ENCODE peak calls at places on chromosomes 11 and 22, in five cellular contexts. R is ovary, E is A549, N is Peyer's patch, L is spleen. U is an unnamed sample.

GRCh38 chr11:127804775-127805446 is 782.4 kb downstream of the ETS1 start:
- DNase-seq in R (no peak), E (no peak), N (no peak), L (no peak), U (no peak)

GRCh38 chr22:27690596-27690995 is 111.0 kb downstream of the MN1 start:
- DNase-seq in R (no peak), E (no peak), N (no peak), L (no peak), U (no peak)

GRCh38 chr22:18091916-18092526 is 14.2 kb downstream of the PEX26 start:
- DNase-seq in R (peak), E (peak), N (peak), L (no peak), U (peak)

GRCh38 chr22:39173787-39174497 is 21.5 kb upstream of the CBX7 start:
- DNase-seq in R (no peak), E (no peak), N (peak), L (peak), U (no peak)

GRCh38 chr11:7143908-7144307 is 55.1 kb downstream of the RBMXL2 start:
- DNase-seq in R (no peak), E (no peak), N (no peak), L (no peak), U (no peak)

GRCh38 chr11:86551286-86551685 is 121.1 kb downstream of the ME3 start:
- DNase-seq in R (no peak), E (peak), N (no peak), L (no peak), U (no peak)

GRCh38 chr11:86508604-86509471 is 134.2 kb downstream of the CCDC81 start:
- DNase-seq in R (no peak), E (peak), N (no peak), L (no peak), U (no peak)

GRCh38 chr22:46895753-46896152 is 133.3 kb downstream of the TBC1D22A start:
- DNase-seq in R (peak), E (no peak), N (no peak), L (no peak), U (no peak)

GRCh38 chr22:27318516-27318915 is 483.0 kb downstream of the MN1 start:
- DNase-seq in R (peak), E (no peak), N (no peak), L (no peak), U (no peak)

GRCh38 chr22:45291931-45292290 is 7.2 kb downstream of the UPK3A start:
- DNase-seq in R (no peak), E (no peak), N (no peak), L (no peak), U (no peak)

GRCh38 chr11:119919656-119920055 is 190.7 kb upstream of the NECTIN1 start:
- DNase-seq in R (no peak), E (no peak), N (no peak), L (peak), U (no peak)

GRCh38 chr11:102476812-102477211 is 24.2 kb upstream of the TMEM123 start:
- DNase-seq in R (no peak), E (no peak), N (no peak), L (no peak), U (peak)

GRCh38 chr11:134126197-134126822 is 57.4 kb downstream of the JAM3 start:
- DNase-seq in R (no peak), E (no peak), N (no peak), L (no peak), U (no peak)

GRCh38 chr11:79417069-79417920 is 23.5 kb downstream of the TENM4 start:
- DNase-seq in R (no peak), E (no peak), N (no peak), L (no peak), U (no peak)

GRCh38 chr11:2580061-2580421 is 119.8 kb downstream of the KCNQ1OT1 start:
- DNase-seq in R (peak), E (no peak), N (peak), L (peak), U (peak)

GRCh38 chr11:68121067-68121899 is at the start of gene CHKA:
- DNase-seq in R (peak), E (peak), N (peak), L (peak), U (peak)
- TF ChIP-seq POLR2A in R (peak), E (peak), N (peak), L (peak), U (peak)

GRCh38 chr22:31489632-31490495 is at the start of gene EIF4ENIF1:
- DNase-seq in R (peak), E (peak), N (peak), L (peak), U (peak)
- TF ChIP-seq POLR2A in R (peak), E (peak), N (peak), L (no peak), U (no peak)

GRCh38 chr22:20243176-20243544 is 25.0 kb downstream of the RTN4R start:
- DNase-seq in R (no peak), E (no peak), N (no peak), L (no peak), U (no peak)

GRCh38 chr22:20244744-20245576 is 23.2 kb downstream of the RTN4R start:
- DNase-seq in R (no peak), E (no peak), N (peak), L (peak), U (no peak)

GRCh38 chr22:20244250-20244648 is 23.9 kb downstream of the RTN4R start:
- DNase-seq in R (no peak), E (no peak), N (no peak), L (no peak), U (no peak)

GRCh38 chr22:20242393-20243175 is 25.5 kb downstream of the RTN4R start:
- DNase-seq in R (no peak), E (no peak), N (no peak), L (no peak), U (no peak)

GRCh38 chr22:20243545-20244249 is 24.4 kb downstream of the RTN4R start:
- DNase-seq in R (peak), E (peak), N (peak), L (peak), U (no peak)
- TF ChIP-seq POLR2A in R (no peak), E (no peak), N (no peak), L (no peak), U (no peak)

GRCh38 chr11:16382638-16383380 is 26.5 kb upstream of the SOX6 start:
- DNase-seq in R (no peak), E (no peak), N (no peak), L (no peak), U (no peak)

GRCh38 chr11:16382177-16382576 is 25.8 kb upstream of the SOX6 start:
- DNase-seq in R (no peak), E (no peak), N (no peak), L (no peak), U (no peak)

GRCh38 chr11:16385099-16385498 is 28.8 kb upstream of the SOX6 start:
- DNase-seq in R (no peak), E (no peak), N (no peak), L (no peak), U (no peak)

DNA sequence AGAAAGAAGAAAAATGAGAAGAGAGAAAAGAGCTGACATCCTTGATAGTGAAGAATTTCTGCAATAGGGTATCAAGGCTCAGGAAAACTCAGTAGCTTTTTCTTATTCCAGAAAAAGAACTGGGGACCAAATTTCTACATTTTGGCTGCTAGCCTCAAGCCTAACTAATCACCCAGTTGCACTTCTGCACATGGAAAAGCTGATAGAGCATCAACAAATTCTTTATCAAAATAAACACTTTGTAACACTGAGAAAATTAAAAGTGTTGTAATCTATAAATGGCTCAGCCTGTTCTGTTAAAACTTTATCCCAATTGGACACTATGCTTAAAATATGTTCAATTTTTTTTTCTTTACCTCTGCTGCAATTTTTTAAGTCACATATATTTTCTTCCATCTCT is 24.8 kb upstream of the SOX6 start:
- DNase-seq in R (no peak), E (no peak), N (no peak), L (no peak), U (no peak)
- TF ChIP-seq POLR2A in R (no peak), E (no peak), N (no peak), L (no peak), U (no peak)